ENCODE peak calls at places on chromosomes 11 and 22, in six cellular contexts. W is GM12878; G is mammary epithelial cell; L is stimulated activated CD8-positive, alpha-beta memory T cell treated with anti-CD3 and anti-CD28 coated beads, Interleukin-12 subunit alpha, Interleukin-12 subunit beta, amount 100 ng/mL, for 4 hours; D is OCI-M1; R is EL. X is an unnamed sample.

GRCh38 chr11:27173545-27173944 is 132.9 kb downstream of the BBOX1 start:
- DNase-seq in W (no peak), G (no peak), L (no peak), D (no peak), R (no peak), X (no peak)

GRCh38 chr11:726278-726915 is 20.4 kb downstream of the EPS8L2 start:
- DNase-seq in W (no peak), G (peak; percentile 83), L (peak; percentile 35), D (peak; percentile 31), R (no peak), X (peak; percentile 31)

GRCh38 chr11:36409152-36409713 is 100.8 kb downstream of the TRAF6 start:
- DNase-seq in W (no peak), G (no peak), L (no peak), D (peak; percentile 60), R (peak; percentile 27), X (no peak)

GRCh38 chr22:38074181-38075104 is 9.5 kb downstream of the SLC16A8 start:
- DNase-seq in W (no peak), G (peak; percentile 20), L (no peak), D (no peak), R (no peak), X (no peak)

GRCh38 chr11:116529681-116530080 is 243.1 kb downstream of the BUD13 start:
- DNase-seq in W (no peak), G (no peak), L (no peak), D (no peak), R (no peak), X (no peak)

GRCh38 chr11:119751281-119752060 is 22.5 kb upstream of the NECTIN1 start:
- DNase-seq in W (peak; percentile 70), G (peak; percentile 78), L (no peak), D (peak; percentile 57), R (no peak), X (no peak)

GRCh38 chr11:117490019-117490679 is 162.5 kb downstream of the CEP164 start:
- DNase-seq in W (no peak), G (no peak), L (no peak), D (no peak), R (no peak), X (no peak)

GRCh38 chr11:58625826-58626460 is 3.5 kb downstream of the CNTF start:
- DNase-seq in W (no peak), G (peak; percentile 36), L (no peak), D (no peak), R (peak; percentile 45), X (no peak)

GRCh38 chr11:66317322-66317765 is 500 bp upstream of the CD248 start:
- DNase-seq in W (no peak), G (no peak), L (no peak), D (no peak), R (peak; percentile 64), X (no peak)

GRCh38 chr11:10076458-10077141 is 217.4 kb downstream of the SBF2 start:
- DNase-seq in W (no peak), G (peak; percentile 6), L (no peak), D (peak; percentile 80), R (peak; percentile 31), X (no peak)

GRCh38 chr22:38707346-38707745 is 1.6 kb downstream of the GTPBP1 start:
- DNase-seq in W (no peak), G (peak; percentile 77), L (no peak), D (no peak), R (peak; percentile 49), X (no peak)

GRCh38 chr22:18968011-18968749 is 32.1 kb upstream of the PRODH start:
- DNase-seq in W (no peak), G (no peak), L (no peak), D (no peak), R (peak; percentile 20), X (no peak)

GRCh38 chr11:111946499-111946898 is 9.4 kb downstream of the DIXDC1 start:
- DNase-seq in W (no peak), G (no peak), L (no peak), D (no peak), R (no peak), X (no peak)

GRCh38 chr11:77151804-77152513 is 23.9 kb downstream of the MYO7A start:
- DNase-seq in W (peak; percentile 5), G (peak; percentile 8), L (peak; percentile 24), D (peak; percentile 89), R (no peak), X (peak; percentile 33)

GRCh38 chr22:49514656-49515055 is 313.0 kb downstream of the BRD1 start:
- DNase-seq in W (no peak), G (no peak), L (no peak), D (no peak), R (no peak), X (no peak)

GRCh38 chr11:71465054-71465453 is 12.1 kb downstream of the NADSYN1 start:
- DNase-seq in W (no peak), G (no peak), L (no peak), D (no peak), R (no peak), X (no peak)

GRCh38 chr22:46246178-46246577 is 3.9 kb downstream of the CDPF1 start:
- DNase-seq in W (no peak), G (no peak), L (no peak), D (no peak), R (no peak), X (no peak)

GRCh38 chr22:29208879-29209623 is 3.4 kb downstream of the EMID1 start:
- DNase-seq in W (peak; percentile 25), G (no peak), L (no peak), D (peak; percentile 72), R (no peak), X (no peak)

GRCh38 chr11:134552749-134553148 is 140.7 kb upstream of the B3GAT1 start:
- DNase-seq in W (no peak), G (no peak), L (no peak), D (no peak), R (no peak), X (no peak)

GRCh38 chr11:130908770-130909625 is 7.3 kb downstream of the SNX19 start:
- DNase-seq in W (no peak), G (peak; percentile 64), L (no peak), D (no peak), R (peak; percentile 75), X (no peak)

GRCh38 chr22:23067691-23068090 is 2.6 kb upstream of the GNAZ start:
- DNase-seq in W (no peak), G (no peak), L (no peak), D (no peak), R (no peak), X (no peak)

GRCh38 chr11:18527512-18527911 is 770 bp upstream of the TSG101 start:
- DNase-seq in W (no peak), G (peak; percentile 60), L (no peak), D (peak; percentile 59), R (peak; percentile 46), X (no peak)

GRCh38 chr11:31443802-31444201 is 65.6 kb downstream of the IMMP1L start:
- DNase-seq in W (no peak), G (no peak), L (no peak), D (no peak), R (no peak), X (no peak)

GRCh38 chr22:29700949-29701927 is 18.6 kb upstream of the CABP7 start:
- DNase-seq in W (no peak), G (no peak), L (no peak), D (peak; percentile 89), R (peak; percentile 55), X (no peak)

GRCh38 chr11:64086263-64086938 is 50.7 kb downstream of the FLRT1 start:
- DNase-seq in W (no peak), G (no peak), L (no peak), D (no peak), R (no peak), X (no peak)

GRCh38 chr22:22203048-22203971 is 41.3 kb upstream of the VPREB1 start:
- DNase-seq in W (no peak), G (no peak), L (no peak), D (no peak), R (no peak), X (no peak)

GRCh38 chr11:62909107-62909894 is 11.9 kb downstream of the CHRM1 start:
- DNase-seq in W (no peak), G (peak; percentile 53), L (no peak), D (peak; percentile 57), R (peak; percentile 85), X (no peak)

GRCh38 chr11:97015327-97015726 is 625.5 kb downstream of the JRKL start:
- DNase-seq in W (no peak), G (no peak), L (no peak), D (no peak), R (no peak), X (no peak)

GRCh38 chr11:2511421-2512369 is 66.9 kb downstream of the KCNQ1 start:
- DNase-seq in W (no peak), G (no peak), L (no peak), D (no peak), R (no peak), X (no peak)

GRCh38 chr22:44714703-44715350 is 12.8 kb downstream of the PRR5 start:
- DNase-seq in W (no peak), G (no peak), L (no peak), D (no peak), R (no peak), X (no peak)

GRCh38 chr22:35477911-35478582 is 62.6 kb upstream of the RASD2 start:
- DNase-seq in W (no peak), G (no peak), L (no peak), D (peak; percentile 95), R (peak; percentile 93), X (no peak)

GRCh38 chr11:36131719-36132349 is 157.4 kb downstream of the COMMD9 start:
- DNase-seq in W (no peak), G (no peak), L (no peak), D (peak; percentile 74), R (peak; percentile 45), X (no peak)

GRCh38 chr22:35467788-35468187 is 67.8 kb downstream of the MCM5 start:
- DNase-seq in W (no peak), G (peak; percentile 29), L (no peak), D (no peak), R (peak; percentile 59), X (no peak)

GRCh38 chr11:18429349-18429748 is 17.2 kb downstream of the LDHC start:
- DNase-seq in W (no peak), G (no peak), L (no peak), D (peak; percentile 11), R (no peak), X (no peak)

GRCh38 chr22:46083383-46084350 is 66.7 kb upstream of the PPARA start:
- DNase-seq in W (no peak), G (peak; percentile 32), L (no peak), D (no peak), R (no peak), X (no peak)

GRCh38 chr11:43358308-43358669 is 431 bp upstream of the TTC17 start:
- DNase-seq in W (no peak), G (no peak), L (no peak), D (peak; percentile 67), R (no peak), X (no peak)

GRCh38 chr11:75635009-75635909 is 33.6 kb downstream of the MAP6 start:
- DNase-seq in W (no peak), G (no peak), L (no peak), D (peak; percentile 69), R (no peak), X (no peak)

GRCh38 chr11:3122775-3123201 is 42.3 kb downstream of the OSBPL5 start:
- DNase-seq in W (no peak), G (no peak), L (no peak), D (no peak), R (no peak), X (no peak)

GRCh38 chr11:109519253-109519652 is 97.3 kb downstream of the C11orf87 start:
- DNase-seq in W (no peak), G (no peak), L (no peak), D (no peak), R (no peak), X (no peak)

GRCh38 chr11:74465291-74465708 is 2.0 kb downstream of the KCNE3 start:
- DNase-seq in W (no peak), G (no peak), L (no peak), D (peak; percentile 54), R (no peak), X (no peak)